ENCODE peak calls at places on chromosomes 13 and 19, in seven cellular contexts. One of them, this sample, is unnamed.

GRCh38 chr19:33344210-33344609 is 29.3 kb upstream of the CEBPG start:
- DNase-seq in AG10803: peak
- DNase-seq in MCF 10A: no peak
- DNase-seq in ovary: peak
- DNase-seq in foreskin fibroblast: peak
- DNase-seq in transverse colon: no peak
- DNase-seq in nephron progenitor cell: peak
- DNase-seq in this sample: no peak

GRCh38 chr13:29925457-29925856 is 75.0 kb upstream of the UBL3 start:
- DNase-seq in MCF 10A: peak
- DNase-seq in foreskin fibroblast: peak
- DNase-seq in AG10803: peak
- DNase-seq in nephron progenitor cell: no peak
- DNase-seq in transverse colon: peak
- DNase-seq in ovary: peak
- DNase-seq in this sample: no peak

GRCh38 chr19:10861118-10861651 is 10.2 kb upstream of the CARM1 start:
- DNase-seq in MCF 10A: peak
- DNase-seq in transverse colon: peak
- DNase-seq in ovary: no peak
- DNase-seq in nephron progenitor cell: peak
- DNase-seq in AG10803: peak
- DNase-seq in foreskin fibroblast: peak
- DNase-seq in this sample: peak

GRCh38 chr13:32001392-32001768 is 30.2 kb upstream of the FRY start:
- DNase-seq in transverse colon: no peak
- DNase-seq in ovary: no peak
- DNase-seq in foreskin fibroblast: peak
- DNase-seq in AG10803: peak
- DNase-seq in MCF 10A: peak
- DNase-seq in nephron progenitor cell: no peak
- DNase-seq in this sample: peak

GRCh38 chr13:49348748-49349147 is 95.1 kb downstream of the CAB39L start:
- DNase-seq in nephron progenitor cell: peak
- DNase-seq in AG10803: no peak
- DNase-seq in transverse colon: no peak
- DNase-seq in ovary: no peak
- DNase-seq in MCF 10A: no peak
- DNase-seq in foreskin fibroblast: no peak
- DNase-seq in this sample: peak

GRCh38 chr19:10604460-10604980 is 17.4 kb upstream of the AP1M2 start:
- DNase-seq in AG10803: no peak
- DNase-seq in foreskin fibroblast: no peak
- DNase-seq in nephron progenitor cell: no peak
- DNase-seq in ovary: no peak
- DNase-seq in transverse colon: peak
- DNase-seq in MCF 10A: no peak
- DNase-seq in this sample: no peak

GRCh38 chr19:51691122-51692064 is 1.7 kb upstream of the SPACA6 start:
- DNase-seq in MCF 10A: peak
- DNase-seq in ovary: no peak
- DNase-seq in foreskin fibroblast: peak
- DNase-seq in transverse colon: no peak
- DNase-seq in nephron progenitor cell: peak
- DNase-seq in AG10803: peak
- DNase-seq in this sample: peak

GRCh38 chr19:42697884-42698283 is 42.4 kb downstream of the PSG3 start:
- DNase-seq in AG10803: no peak
- DNase-seq in MCF 10A: no peak
- DNase-seq in transverse colon: no peak
- DNase-seq in foreskin fibroblast: peak
- DNase-seq in nephron progenitor cell: no peak
- DNase-seq in ovary: no peak
- DNase-seq in this sample: no peak

GRCh38 chr13:93345061-93345460 is 118.5 kb downstream of the GPC6 start:
- DNase-seq in AG10803: no peak
- DNase-seq in nephron progenitor cell: no peak
- DNase-seq in MCF 10A: no peak
- DNase-seq in ovary: no peak
- DNase-seq in foreskin fibroblast: no peak
- DNase-seq in transverse colon: no peak
- DNase-seq in this sample: no peak

GRCh38 chr13:41546372-41547252 is 89.3 kb downstream of the RGCC start:
- DNase-seq in transverse colon: no peak
- DNase-seq in foreskin fibroblast: peak
- DNase-seq in AG10803: peak
- DNase-seq in nephron progenitor cell: no peak
- DNase-seq in MCF 10A: peak
- DNase-seq in ovary: no peak
- DNase-seq in this sample: no peak

GRCh38 chr13:49448753-49449152 is 4.7 kb downstream of the SETDB2 start:
- DNase-seq in MCF 10A: no peak
- DNase-seq in ovary: no peak
- DNase-seq in transverse colon: no peak
- DNase-seq in foreskin fibroblast: no peak
- DNase-seq in nephron progenitor cell: no peak
- DNase-seq in AG10803: no peak
- DNase-seq in this sample: no peak

GRCh38 chr13:114067886-114068722 is 64.3 kb downstream of the RASA3 start:
- DNase-seq in nephron progenitor cell: no peak
- DNase-seq in ovary: no peak
- DNase-seq in MCF 10A: no peak
- DNase-seq in transverse colon: peak
- DNase-seq in AG10803: no peak
- DNase-seq in foreskin fibroblast: no peak
- DNase-seq in this sample: no peak

GRCh38 chr19:38711726-38712153 is 32.5 kb downstream of the CAPN12 start:
- DNase-seq in MCF 10A: no peak
- DNase-seq in transverse colon: peak
- DNase-seq in ovary: peak
- DNase-seq in nephron progenitor cell: no peak
- DNase-seq in AG10803: peak
- DNase-seq in foreskin fibroblast: peak
- DNase-seq in this sample: no peak

GRCh38 chr13:114079601-114080536 is 52.6 kb downstream of the RASA3 start:
- DNase-seq in AG10803: no peak
- DNase-seq in MCF 10A: no peak
- DNase-seq in transverse colon: peak
- DNase-seq in foreskin fibroblast: no peak
- DNase-seq in nephron progenitor cell: peak
- DNase-seq in ovary: peak
- DNase-seq in this sample: peak

GRCh38 chr13:42266464-42266863 is 5.5 kb upstream of the AKAP11 start:
- DNase-seq in MCF 10A: no peak
- DNase-seq in AG10803: peak
- DNase-seq in nephron progenitor cell: no peak
- DNase-seq in foreskin fibroblast: peak
- DNase-seq in transverse colon: no peak
- DNase-seq in ovary: no peak
- DNase-seq in this sample: no peak

GRCh38 chr19:47470447-47471195 is 1.1 kb downstream of the SLC8A2 start:
- DNase-seq in AG10803: no peak
- DNase-seq in ovary: no peak
- DNase-seq in nephron progenitor cell: no peak
- DNase-seq in MCF 10A: no peak
- DNase-seq in transverse colon: no peak
- DNase-seq in foreskin fibroblast: no peak
- DNase-seq in this sample: no peak

GRCh38 chr19:41939861-41940442 is 11.7 kb upstream of the ERFL start:
- DNase-seq in ovary: no peak
- DNase-seq in MCF 10A: no peak
- DNase-seq in nephron progenitor cell: peak
- DNase-seq in foreskin fibroblast: peak
- DNase-seq in AG10803: no peak
- DNase-seq in transverse colon: peak
- DNase-seq in this sample: peak

GRCh38 chr19:2207991-2208860 is 27.9 kb downstream of the PLEKHJ1 start:
- DNase-seq in transverse colon: peak
- DNase-seq in nephron progenitor cell: peak
- DNase-seq in AG10803: peak
- DNase-seq in ovary: no peak
- DNase-seq in foreskin fibroblast: peak
- DNase-seq in MCF 10A: no peak
- DNase-seq in this sample: peak

GRCh38 chr13:96159731-96160130 is 69.8 kb downstream of the HS6ST3 start:
- DNase-seq in MCF 10A: no peak
- DNase-seq in nephron progenitor cell: no peak
- DNase-seq in ovary: no peak
- DNase-seq in AG10803: no peak
- DNase-seq in transverse colon: no peak
- DNase-seq in foreskin fibroblast: no peak
- DNase-seq in this sample: no peak

GRCh38 chr13:105979586-105979985 is 555.9 kb downstream of the EFNB2 start:
- DNase-seq in MCF 10A: peak
- DNase-seq in ovary: no peak
- DNase-seq in foreskin fibroblast: no peak
- DNase-seq in nephron progenitor cell: peak
- DNase-seq in transverse colon: peak
- DNase-seq in AG10803: peak
- DNase-seq in this sample: no peak

GRCh38 chr19:19544257-19545127 is 6.4 kb downstream of the CILP2 start:
- DNase-seq in transverse colon: no peak
- DNase-seq in AG10803: no peak
- DNase-seq in foreskin fibroblast: no peak
- DNase-seq in nephron progenitor cell: no peak
- DNase-seq in MCF 10A: no peak
- DNase-seq in ovary: no peak
- DNase-seq in this sample: peak

GRCh38 chr13:35964764-35965163 is 166.4 kb downstream of the DCLK1 start:
- DNase-seq in foreskin fibroblast: peak
- DNase-seq in ovary: no peak
- DNase-seq in AG10803: peak
- DNase-seq in MCF 10A: peak
- DNase-seq in nephron progenitor cell: no peak
- DNase-seq in transverse colon: no peak
- DNase-seq in this sample: no peak

GRCh38 chr13:35961002-35961401 is 170.2 kb downstream of the DCLK1 start:
- DNase-seq in transverse colon: no peak
- DNase-seq in MCF 10A: no peak
- DNase-seq in AG10803: no peak
- DNase-seq in nephron progenitor cell: no peak
- DNase-seq in ovary: no peak
- DNase-seq in foreskin fibroblast: no peak
- DNase-seq in this sample: no peak

GRCh38 chr13:35957996-35958395 is 173.2 kb downstream of the DCLK1 start:
- DNase-seq in transverse colon: no peak
- DNase-seq in nephron progenitor cell: no peak
- DNase-seq in AG10803: no peak
- DNase-seq in foreskin fibroblast: no peak
- DNase-seq in MCF 10A: no peak
- DNase-seq in ovary: no peak
- DNase-seq in this sample: no peak

GRCh38 chr13:35963982-35964665 is 167.1 kb downstream of the DCLK1 start:
- DNase-seq in nephron progenitor cell: no peak
- DNase-seq in transverse colon: no peak
- DNase-seq in foreskin fibroblast: no peak
- DNase-seq in MCF 10A: no peak
- DNase-seq in AG10803: no peak
- DNase-seq in ovary: no peak
- DNase-seq in this sample: no peak

GRCh38 chr13:35961461-35962220 is 169.5 kb downstream of the DCLK1 start:
- DNase-seq in transverse colon: no peak
- DNase-seq in foreskin fibroblast: peak
- DNase-seq in AG10803: peak
- DNase-seq in nephron progenitor cell: no peak
- DNase-seq in MCF 10A: peak
- DNase-seq in ovary: no peak
- DNase-seq in this sample: no peak
- TF ChIP-seq CTCF in transverse colon: peak
- TF ChIP-seq CTCF in foreskin fibroblast: no peak
- TF ChIP-seq CTCF in AG10803: peak
- TF ChIP-seq CTCF in nephron progenitor cell: no peak
- TF ChIP-seq CTCF in MCF 10A: no peak
- TF ChIP-seq CTCF in ovary: no peak
- TF ChIP-seq CTCF in this sample: peak

DNA sequence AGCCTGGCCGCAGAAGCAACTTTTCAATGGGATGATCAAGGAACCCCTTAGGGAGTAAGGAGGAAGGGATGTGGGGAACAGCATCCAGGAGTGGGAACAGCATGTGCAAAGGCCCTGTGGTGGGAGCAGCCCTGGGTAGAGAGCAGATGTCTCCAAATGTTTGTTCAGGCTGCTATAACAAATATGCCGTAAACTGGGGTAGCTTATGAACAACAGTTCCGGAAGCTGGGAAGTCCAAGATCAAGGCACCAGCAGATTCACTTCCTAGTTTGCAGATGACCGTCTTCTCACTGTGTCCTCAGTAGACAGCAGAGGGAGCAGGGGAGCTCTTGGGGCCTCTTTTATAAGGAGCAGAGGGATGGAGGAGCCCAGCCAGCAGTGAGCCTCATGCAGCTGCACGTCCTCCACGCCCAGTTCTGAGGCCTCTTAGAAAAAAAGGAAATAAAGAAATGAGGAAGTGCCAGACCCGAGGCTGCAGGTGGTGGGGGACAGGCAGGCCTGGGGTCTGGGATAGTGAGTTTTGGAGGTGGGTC is 4.2 kb upstream of the LRRC25 start:
- DNase-seq in MCF 10A: peak
- DNase-seq in nephron progenitor cell: no peak
- DNase-seq in foreskin fibroblast: peak
- DNase-seq in AG10803: peak
- DNase-seq in transverse colon: peak
- DNase-seq in ovary: no peak
- DNase-seq in this sample: peak
- TF ChIP-seq CTCF in MCF 10A: peak
- TF ChIP-seq CTCF in nephron progenitor cell: peak
- TF ChIP-seq CTCF in foreskin fibroblast: peak
- TF ChIP-seq CTCF in AG10803: peak
- TF ChIP-seq CTCF in transverse colon: peak
- TF ChIP-seq CTCF in ovary: no peak
- TF ChIP-seq CTCF in this sample: peak

GRCh38 chr13:44879452-44880058 is 109.7 kb downstream of the NUFIP1 start:
- DNase-seq in transverse colon: peak
- DNase-seq in MCF 10A: peak
- DNase-seq in AG10803: peak
- DNase-seq in ovary: no peak
- DNase-seq in nephron progenitor cell: no peak
- DNase-seq in foreskin fibroblast: peak
- DNase-seq in this sample: peak
- TF ChIP-seq CTCF in transverse colon: peak
- TF ChIP-seq CTCF in MCF 10A: peak
- TF ChIP-seq CTCF in AG10803: peak
- TF ChIP-seq CTCF in ovary: no peak
- TF ChIP-seq CTCF in nephron progenitor cell: peak
- TF ChIP-seq CTCF in foreskin fibroblast: peak
- TF ChIP-seq CTCF in this sample: peak

GRCh38 chr13:106998664-106999063 is 430.7 kb upstream of the ARGLU1 start:
- DNase-seq in foreskin fibroblast: no peak
- DNase-seq in AG10803: no peak
- DNase-seq in MCF 10A: no peak
- DNase-seq in transverse colon: no peak
- DNase-seq in ovary: no peak
- DNase-seq in nephron progenitor cell: no peak
- DNase-seq in this sample: no peak

GRCh38 chr13:107005577-107005976 is 437.6 kb upstream of the ARGLU1 start:
- DNase-seq in AG10803: no peak
- DNase-seq in transverse colon: no peak
- DNase-seq in ovary: no peak
- DNase-seq in nephron progenitor cell: no peak
- DNase-seq in MCF 10A: no peak
- DNase-seq in foreskin fibroblast: no peak
- DNase-seq in this sample: no peak

GRCh38 chr13:107006646-107007045 is 438.7 kb upstream of the ARGLU1 start:
- DNase-seq in foreskin fibroblast: no peak
- DNase-seq in nephron progenitor cell: no peak
- DNase-seq in transverse colon: no peak
- DNase-seq in ovary: no peak
- DNase-seq in AG10803: peak
- DNase-seq in MCF 10A: no peak
- DNase-seq in this sample: no peak

GRCh38 chr13:107003911-107004310 is 436.0 kb upstream of the ARGLU1 start:
- DNase-seq in foreskin fibroblast: no peak
- DNase-seq in transverse colon: no peak
- DNase-seq in nephron progenitor cell: no peak
- DNase-seq in ovary: no peak
- DNase-seq in MCF 10A: no peak
- DNase-seq in AG10803: no peak
- DNase-seq in this sample: no peak
- TF ChIP-seq CTCF in foreskin fibroblast: no peak
- TF ChIP-seq CTCF in transverse colon: no peak
- TF ChIP-seq CTCF in nephron progenitor cell: no peak
- TF ChIP-seq CTCF in ovary: no peak
- TF ChIP-seq CTCF in MCF 10A: no peak
- TF ChIP-seq CTCF in AG10803: no peak
- TF ChIP-seq CTCF in this sample: no peak